ENCODE peak calls at places on chromosomes 12 and 14, in four cellular contexts. E is astrocyte, N is cardiac muscle cell, A is breast epithelium. U is an unnamed sample.

GRCh38 chr14:95564060-95564459 is 29.2 kb downstream of the GLRX5 start:
- DNase-seq in E (peak; percentile 46), N (no peak), A (no peak), U (no peak)

GRCh38 chr12:74619886-74620285 is 82.3 kb downstream of the ATXN7L3B start:
- DNase-seq in E (no peak), N (no peak), A (no peak), U (no peak)

GRCh38 chr12:133081408-133081806 is 684 bp downstream of the ZNF140 start:
- DNase-seq in E (no peak), N (no peak), A (peak; percentile 21), U (no peak)

GRCh38 chr14:28744126-28744525 is 22.5 kb upstream of the FOXG1 start:
- DNase-seq in E (peak; percentile 43), N (no peak), A (no peak), U (no peak)

GRCh38 chr12:10672231-10672868 is 1.5 kb downstream of the STYK1 start:
- DNase-seq in E (no peak), N (no peak), A (no peak), U (no peak)

GRCh38 chr14:68788275-68789001 is 4.4 kb downstream of the ZFP36L1 start:
- DNase-seq in E (no peak), N (no peak), A (peak; percentile 7), U (no peak)

GRCh38 chr14:99579903-99580570 is 24.0 kb downstream of the CCDC85C start:
- DNase-seq in E (peak; percentile 95), N (peak; percentile 68), A (peak; percentile 67), U (no peak)

GRCh38 chr14:76267322-76268012 is 108.5 kb upstream of the ESRRB start:
- DNase-seq in E (peak; percentile 8), N (no peak), A (peak; percentile 35), U (no peak)

GRCh38 chr14:101022121-101022520 is 118.6 kb upstream of the RTL1 start:
- DNase-seq in E (no peak), N (no peak), A (peak; percentile 11), U (no peak)

GRCh38 chr12:16121953-16122352 is 155.5 kb downstream of the SLC15A5 start:
- DNase-seq in E (no peak), N (no peak), A (no peak), U (no peak)

GRCh38 chr12:116532986-116533342 is 26.2 kb upstream of the MAP1LC3B2 start:
- DNase-seq in E (no peak), N (no peak), A (no peak), U (no peak)

GRCh38 chr12:116534341-116535121 is 24.6 kb upstream of the MAP1LC3B2 start:
- DNase-seq in E (peak; percentile 42), N (no peak), A (peak; percentile 33), U (no peak)

GRCh38 chr12:116533343-116534248 is 25.6 kb upstream of the MAP1LC3B2 start:
- DNase-seq in E (peak; percentile 77), N (peak; percentile 93), A (peak; percentile 79), U (peak; percentile 42)

GRCh38 chr12:116537149-116537904 is 21.9 kb upstream of the MAP1LC3B2 start:
- DNase-seq in E (no peak), N (no peak), A (no peak), U (no peak)

GRCh38 chr12:116535241-116535640 is 23.9 kb upstream of the MAP1LC3B2 start:
- DNase-seq in E (no peak), N (no peak), A (no peak), U (no peak)
- H3K27me3 ChIP-seq in E (no peaks in the 10 kb centered on the region), N (no peaks in the 10 kb centered on the region), A (no peaks in the 10 kb centered on the region), U (no peaks in the 10 kb centered on the region)

GRCh38 chr14:74836251-74836957 is 39.5 kb downstream of the PROX2 start:
- DNase-seq in E (peak; percentile 44), N (no peak), A (no peak), U (no peak)

GRCh38 chr14:74834682-74835392 is 41.1 kb downstream of the PROX2 start:
- DNase-seq in E (peak; percentile 48), N (no peak), A (no peak), U (no peak)

GRCh38 chr14:74840603-74841030 is 35.3 kb downstream of the PROX2 start:
- DNase-seq in E (no peak), N (no peak), A (no peak), U (no peak)

GRCh38 chr14:74835607-74836250 is 40.2 kb downstream of the PROX2 start:
- DNase-seq in E (no peak), N (no peak), A (no peak), U (no peak)

DNA sequence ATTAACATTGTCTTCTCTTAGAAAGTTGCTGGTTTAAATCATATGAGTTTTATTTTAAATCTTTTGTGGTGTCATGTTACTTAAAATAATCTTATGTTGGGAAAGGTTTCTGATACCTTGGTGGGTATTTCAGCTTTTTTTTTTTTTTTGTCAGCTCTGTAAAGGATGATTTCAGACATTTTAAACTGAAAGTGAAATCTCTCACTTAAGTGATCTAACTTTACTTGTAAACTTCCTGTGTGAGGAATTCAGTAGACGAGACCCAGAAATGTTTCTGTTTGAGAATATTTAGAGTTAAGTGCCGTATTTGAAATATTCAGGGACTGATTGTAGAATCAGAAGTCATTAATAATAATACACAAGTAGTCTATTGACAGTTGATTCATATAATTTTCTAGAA is 37.8 kb downstream of the PROX2 start:
- DNase-seq in E (no peak), N (no peak), A (no peak), U (no peak)
- H3K4me1 ChIP-seq in E (peaks cover 22% of the 10 kb centered on the region), N (no peaks in the 10 kb centered on the region), A (no peaks in the 10 kb centered on the region), U (peaks cover 33% of the 10 kb centered on the region)

GRCh38 chr12:62907067-62907466 is 27.9 kb downstream of the PPM1H start:
- DNase-seq in E (no peak), N (no peak), A (no peak), U (no peak)
- H3K4me3 ChIP-seq in E (no peak overlapping the region), N (no peak overlapping the region), A (no peak overlapping the region), U (no peak overlapping the region)

GRCh38 chr12:517538-517937 is 57.8 kb downstream of the B4GALNT3 start:
- DNase-seq in E (no peak), N (no peak), A (no peak), U (no peak)
- H3K27me3 ChIP-seq in E (peaks cover 38% of the 10 kb centered on the region), N (no peaks in the 10 kb centered on the region), A (no peaks in the 10 kb centered on the region), U (no peaks in the 10 kb centered on the region)

DNA sequence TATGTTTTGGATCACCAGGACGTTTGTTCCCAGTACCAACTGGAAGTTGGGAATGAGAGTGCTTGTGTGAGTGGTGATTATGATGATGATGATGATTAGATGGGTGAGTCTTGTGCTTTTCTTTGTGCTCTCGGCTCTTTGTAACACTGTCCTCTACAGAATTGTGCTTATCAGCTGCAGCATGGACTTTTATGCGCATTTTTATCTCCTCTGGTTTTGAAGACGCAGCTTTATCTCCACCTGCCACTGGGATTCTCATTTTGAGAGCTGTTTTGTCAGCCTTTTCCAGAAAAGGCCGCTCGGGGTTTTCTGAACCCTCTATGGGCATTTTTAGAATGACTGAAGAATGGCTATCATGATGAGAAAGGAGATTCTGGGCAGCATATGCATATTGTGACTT is 11.5 kb upstream of the KANSL2 start:
- DNase-seq in E (no peak), N (no peak), A (no peak), U (no peak)
- H3K4me1 ChIP-seq in E (no peaks in the 10 kb centered on the region), N (peaks cover 20% of the 10 kb centered on the region), A (no peaks in the 10 kb centered on the region), U (no peaks in the 10 kb centered on the region)